ENCODE peak calls at places on chromosomes 11 and 22, in five cellular contexts. One of them, this sample, is unnamed.

GRCh38 chr11:30326911-30327310 is 4.0 kb downstream of the ARL14EP start:
- DNase-seq in spleen: no peak
- DNase-seq in stomach: no peak
- DNase-seq in vagina: no peak
- DNase-seq in body of pancreas: no peak
- DNase-seq in this sample: no peak

GRCh38 chr11:106389096-106389495 is 311.6 kb downstream of the AASDHPPT start:
- DNase-seq in spleen: no peak
- DNase-seq in stomach: no peak
- DNase-seq in vagina: no peak
- DNase-seq in body of pancreas: no peak
- DNase-seq in this sample: no peak

GRCh38 chr22:27192135-27192900 is 534.9 kb downstream of the MIAT start:
- DNase-seq in spleen: no peak
- DNase-seq in stomach: no peak
- DNase-seq in vagina: no peak
- DNase-seq in body of pancreas: no peak
- DNase-seq in this sample: no peak

GRCh38 chr22:27752771-27753170 is 48.8 kb downstream of the MN1 start:
- DNase-seq in spleen: peak; percentile 69
- DNase-seq in stomach: peak; percentile 29
- DNase-seq in vagina: no peak
- DNase-seq in body of pancreas: no peak
- DNase-seq in this sample: peak; percentile 45

GRCh38 chr11:39236916-39237315 is 2222.5 kb downstream of the LRRC4C start:
- DNase-seq in spleen: no peak
- DNase-seq in stomach: no peak
- DNase-seq in vagina: no peak
- DNase-seq in body of pancreas: no peak
- DNase-seq in this sample: no peak

GRCh38 chr11:115930276-115930675 is 426.1 kb upstream of the CADM1 start:
- DNase-seq in spleen: no peak
- DNase-seq in stomach: no peak
- DNase-seq in vagina: no peak
- DNase-seq in body of pancreas: no peak
- DNase-seq in this sample: no peak

GRCh38 chr11:26331911-26332571 is at the start of gene ANO3:
- DNase-seq in spleen: no peak
- DNase-seq in stomach: peak; percentile 57
- DNase-seq in vagina: no peak
- DNase-seq in body of pancreas: peak; percentile 89
- DNase-seq in this sample: no peak

GRCh38 chr11:17498058-17498457 is 21.4 kb upstream of the ABCC8 start:
- DNase-seq in spleen: peak; percentile 64
- DNase-seq in stomach: no peak
- DNase-seq in vagina: no peak
- DNase-seq in body of pancreas: no peak
- DNase-seq in this sample: no peak

GRCh38 chr11:32333335-32333991 is 101.9 kb downstream of the WT1 start:
- DNase-seq in spleen: peak; percentile 78
- DNase-seq in stomach: peak; percentile 63
- DNase-seq in vagina: no peak
- DNase-seq in body of pancreas: peak; percentile 81
- DNase-seq in this sample: no peak

GRCh38 chr22:39183991-39184585 is 31.6 kb upstream of the CBX7 start:
- DNase-seq in spleen: peak; percentile 55
- DNase-seq in stomach: no peak
- DNase-seq in vagina: peak; percentile 40
- DNase-seq in body of pancreas: peak; percentile 90
- DNase-seq in this sample: no peak

GRCh38 chr11:2732940-2733628 is 33.3 kb upstream of the KCNQ1OT1 start:
- DNase-seq in spleen: no peak
- DNase-seq in stomach: no peak
- DNase-seq in vagina: no peak
- DNase-seq in body of pancreas: no peak
- DNase-seq in this sample: no peak

GRCh38 chr22:31055322-31056159 is 25.6 kb upstream of the SMTN start:
- DNase-seq in spleen: no peak
- DNase-seq in stomach: peak; percentile 94
- DNase-seq in vagina: no peak
- DNase-seq in body of pancreas: peak; percentile 91
- DNase-seq in this sample: peak; percentile 55

GRCh38 chr22:29840498-29840897 is 2.4 kb upstream of the ASCC2 start:
- DNase-seq in spleen: no peak
- DNase-seq in stomach: no peak
- DNase-seq in vagina: no peak
- DNase-seq in body of pancreas: no peak
- DNase-seq in this sample: no peak

GRCh38 chr11:75525433-75526191 is at the start of gene GDPD5:
- DNase-seq in spleen: peak; percentile 95
- DNase-seq in stomach: peak; percentile 83
- DNase-seq in vagina: no peak
- DNase-seq in body of pancreas: peak; percentile 85
- DNase-seq in this sample: peak; percentile 93

GRCh38 chr11:74084796-74085541 is 76.1 kb upstream of the UCP3 start:
- DNase-seq in spleen: no peak
- DNase-seq in stomach: no peak
- DNase-seq in vagina: no peak
- DNase-seq in body of pancreas: no peak
- DNase-seq in this sample: no peak

GRCh38 chr11:110759972-110760381 is 47.7 kb upstream of the ARHGAP20 start:
- DNase-seq in spleen: no peak
- DNase-seq in stomach: peak; percentile 74
- DNase-seq in vagina: no peak
- DNase-seq in body of pancreas: no peak
- DNase-seq in this sample: no peak

GRCh38 chr22:25402160-25402500 is 162.3 kb upstream of the GRK3 start:
- DNase-seq in spleen: no peak
- DNase-seq in stomach: no peak
- DNase-seq in vagina: no peak
- DNase-seq in body of pancreas: no peak
- DNase-seq in this sample: no peak

GRCh38 chr22:20604092-20604747 is 96.8 kb downstream of the MED15 start:
- DNase-seq in spleen: no peak
- DNase-seq in stomach: no peak
- DNase-seq in vagina: no peak
- DNase-seq in body of pancreas: no peak
- DNase-seq in this sample: no peak

GRCh38 chr11:33775832-33776231 is 1.5 kb upstream of the FBXO3 start:
- DNase-seq in spleen: no peak
- DNase-seq in stomach: no peak
- DNase-seq in vagina: no peak
- DNase-seq in body of pancreas: no peak
- DNase-seq in this sample: no peak

GRCh38 chr11:102940714-102941588 is 14.6 kb downstream of the MMP13 start:
- DNase-seq in spleen: no peak
- DNase-seq in stomach: peak; percentile 60
- DNase-seq in vagina: no peak
- DNase-seq in body of pancreas: peak; percentile 65
- DNase-seq in this sample: peak; percentile 16

GRCh38 chr11:106724293-106724892 is 293.9 kb downstream of the GUCY1A2 start:
- DNase-seq in spleen: no peak
- DNase-seq in stomach: no peak
- DNase-seq in vagina: no peak
- DNase-seq in body of pancreas: no peak
- DNase-seq in this sample: no peak

GRCh38 chr11:12029738-12030363 is 21.4 kb upstream of the DKK3 start:
- DNase-seq in spleen: no peak
- DNase-seq in stomach: no peak
- DNase-seq in vagina: no peak
- DNase-seq in body of pancreas: no peak
- DNase-seq in this sample: no peak

GRCh38 chr22:17057959-17058814 is 26.6 kb upstream of the IL17RA start:
- DNase-seq in spleen: no peak
- DNase-seq in stomach: peak; percentile 75
- DNase-seq in vagina: no peak
- DNase-seq in body of pancreas: peak; percentile 77
- DNase-seq in this sample: peak; percentile 57

GRCh38 chr11:74611369-74611861 is 19.0 kb downstream of the POLD3 start:
- DNase-seq in spleen: no peak
- DNase-seq in stomach: no peak
- DNase-seq in vagina: no peak
- DNase-seq in body of pancreas: no peak
- DNase-seq in this sample: no peak

GRCh38 chr11:119115484-119116234 is 5.7 kb upstream of the HINFP start:
- DNase-seq in spleen: peak; percentile 86
- DNase-seq in stomach: no peak
- DNase-seq in vagina: no peak
- DNase-seq in body of pancreas: no peak
- DNase-seq in this sample: no peak

GRCh38 chr11:126231725-126232459 is 20.3 kb downstream of the FAM118B start:
- DNase-seq in spleen: no peak
- DNase-seq in stomach: no peak
- DNase-seq in vagina: no peak
- DNase-seq in body of pancreas: no peak
- DNase-seq in this sample: no peak

GRCh38 chr11:75259711-75260110 is 19.1 kb downstream of the TPBGL start:
- DNase-seq in spleen: peak; percentile 47
- DNase-seq in stomach: no peak
- DNase-seq in vagina: no peak
- DNase-seq in body of pancreas: no peak
- DNase-seq in this sample: no peak

GRCh38 chr11:27860811-27861210 is 160.6 kb upstream of the BDNF start:
- DNase-seq in spleen: no peak
- DNase-seq in stomach: no peak
- DNase-seq in vagina: no peak
- DNase-seq in body of pancreas: no peak
- DNase-seq in this sample: no peak

GRCh38 chr11:78630155-78630554 is 55.5 kb upstream of the NARS2 start:
- DNase-seq in spleen: no peak
- DNase-seq in stomach: no peak
- DNase-seq in vagina: no peak
- DNase-seq in body of pancreas: no peak
- DNase-seq in this sample: no peak

GRCh38 chr11:32072872-32073661 is 17.8 kb upstream of the RCN1 start:
- DNase-seq in spleen: no peak
- DNase-seq in stomach: no peak
- DNase-seq in vagina: no peak
- DNase-seq in body of pancreas: no peak
- DNase-seq in this sample: no peak

GRCh38 chr11:44066732-44067131 is 662 bp downstream of the ACCS start:
- DNase-seq in spleen: no peak
- DNase-seq in stomach: no peak
- DNase-seq in vagina: no peak
- DNase-seq in body of pancreas: peak; percentile 11
- DNase-seq in this sample: peak; percentile 55

GRCh38 chr22:47089374-47089773 is 326.9 kb downstream of the TBC1D22A start:
- DNase-seq in spleen: no peak
- DNase-seq in stomach: no peak
- DNase-seq in vagina: no peak
- DNase-seq in body of pancreas: no peak
- DNase-seq in this sample: no peak

GRCh38 chr11:9601041-9601875 is 27.8 kb downstream of the WEE1 start:
- DNase-seq in spleen: peak; percentile 75
- DNase-seq in stomach: no peak
- DNase-seq in vagina: peak; percentile 61
- DNase-seq in body of pancreas: peak; percentile 10
- DNase-seq in this sample: no peak

GRCh38 chr22:36608987-36609386 is 80.0 kb upstream of the EIF3D start:
- DNase-seq in spleen: no peak
- DNase-seq in stomach: no peak
- DNase-seq in vagina: no peak
- DNase-seq in body of pancreas: no peak
- DNase-seq in this sample: no peak

GRCh38 chr22:36610567-36610966 is 81.6 kb upstream of the EIF3D start:
- DNase-seq in spleen: no peak
- DNase-seq in stomach: no peak
- DNase-seq in vagina: no peak
- DNase-seq in body of pancreas: peak; percentile 68
- DNase-seq in this sample: no peak

GRCh38 chr22:36611241-36611976 is 82.4 kb upstream of the EIF3D start:
- DNase-seq in spleen: no peak
- DNase-seq in stomach: no peak
- DNase-seq in vagina: no peak
- DNase-seq in body of pancreas: peak; percentile 85
- DNase-seq in this sample: no peak

GRCh38 chr22:36612458-36612857 is 83.5 kb upstream of the EIF3D start:
- DNase-seq in spleen: no peak
- DNase-seq in stomach: no peak
- DNase-seq in vagina: no peak
- DNase-seq in body of pancreas: peak; percentile 72
- DNase-seq in this sample: no peak

GRCh38 chr22:36610056-36610455 is 81.1 kb upstream of the EIF3D start:
- DNase-seq in spleen: no peak
- DNase-seq in stomach: no peak
- DNase-seq in vagina: no peak
- DNase-seq in body of pancreas: no peak
- DNase-seq in this sample: no peak
- TF ChIP-seq POLR2A in spleen: no peak
- TF ChIP-seq POLR2A in stomach: no peak
- TF ChIP-seq POLR2A in vagina: no peak
- TF ChIP-seq POLR2A in body of pancreas: no peak
- TF ChIP-seq POLR2A in this sample: no peak

GRCh38 chr11:820655-821512 is 2.2 kb downstream of the PNPLA2 start:
- DNase-seq in spleen: peak; percentile 88
- DNase-seq in stomach: peak; percentile 90
- DNase-seq in vagina: no peak
- DNase-seq in body of pancreas: peak; percentile 95
- DNase-seq in this sample: peak; percentile 98
- TF ChIP-seq POLR2A in spleen: no peak
- TF ChIP-seq POLR2A in stomach: no peak
- TF ChIP-seq POLR2A in vagina: no peak
- TF ChIP-seq POLR2A in body of pancreas: peak; percentile 38
- TF ChIP-seq POLR2A in this sample: no peak

DNA sequence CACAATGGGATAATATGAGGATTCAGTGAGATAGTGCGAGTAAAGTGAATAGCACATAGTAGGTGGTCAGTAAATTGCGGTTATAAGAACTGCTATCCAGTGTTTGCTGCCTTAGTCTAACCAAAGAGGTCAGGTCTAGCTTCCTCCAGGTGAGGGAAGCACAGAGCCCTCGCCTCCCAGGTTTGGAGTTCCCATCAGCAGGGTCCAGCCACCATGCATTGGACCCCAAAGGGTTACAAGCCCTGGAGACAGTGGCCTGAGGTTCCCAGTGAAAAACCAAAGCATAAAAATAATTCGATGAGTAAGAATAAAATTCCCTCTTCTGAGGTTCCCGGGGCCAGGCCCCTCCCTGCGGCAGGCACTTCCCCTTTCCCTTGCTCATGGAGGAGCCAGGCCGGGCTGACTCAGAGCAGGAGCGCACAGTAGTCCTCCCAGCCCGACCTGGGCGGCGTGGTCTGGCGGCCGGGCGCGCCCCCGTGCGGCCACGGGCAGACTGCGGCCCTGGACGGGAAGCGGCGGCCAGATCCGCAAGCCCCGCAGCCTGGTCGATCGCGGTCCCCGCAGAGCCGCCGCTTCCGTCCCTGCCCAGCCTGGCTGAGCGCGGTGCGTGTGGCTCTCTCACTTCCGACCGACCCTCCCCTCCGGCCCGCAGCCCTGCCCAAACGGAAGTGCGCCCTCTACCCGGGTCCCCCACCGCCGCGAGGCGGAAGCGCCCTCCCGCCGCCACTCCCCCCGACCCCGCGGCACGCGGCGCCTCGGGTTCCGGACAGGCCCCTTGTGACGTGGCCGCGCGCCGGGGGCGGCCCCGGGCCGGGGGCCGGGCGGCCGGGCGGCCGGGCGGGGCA is at the start of gene SLC39A13:
- DNase-seq in spleen: peak; percentile 99
- DNase-seq in stomach: peak; percentile 95
- DNase-seq in vagina: peak; percentile 94
- DNase-seq in body of pancreas: peak; percentile 95
- DNase-seq in this sample: peak; percentile 100
- TF ChIP-seq POLR2A in spleen: peak; percentile 56
- TF ChIP-seq POLR2A in stomach: no peak
- TF ChIP-seq POLR2A in vagina: no peak
- TF ChIP-seq POLR2A in body of pancreas: peak; percentile 97
- TF ChIP-seq POLR2A in this sample: peak; percentile 89

GRCh38 chr11:66842896-66843775 is at the start of gene RCE1:
- DNase-seq in spleen: peak; percentile 97
- DNase-seq in stomach: peak; percentile 91
- DNase-seq in vagina: no peak
- DNase-seq in body of pancreas: peak; percentile 93
- DNase-seq in this sample: peak; percentile 77
- TF ChIP-seq POLR2A in spleen: peak; percentile 76
- TF ChIP-seq POLR2A in stomach: no peak
- TF ChIP-seq POLR2A in vagina: no peak
- TF ChIP-seq POLR2A in body of pancreas: peak; percentile 90
- TF ChIP-seq POLR2A in this sample: peak; percentile 91

This sample was measured in H54.